ENCODE peak calls at places on chromosomes 1 and 21, in eight cellular contexts. F is IMR-90, H is heart left ventricle, L is omental fat pad, C is BJ, I is breast epithelium, N is uterus, Q is psoas muscle. W is an unnamed sample.

GRCh38 chr21:29657228-29657989 is 282.4 kb downstream of the GRIK1 start:
- DNase-seq in L (no peak), H (no peak), I (no peak), N (no peak), Q (no peak), F (no peak), C (no peak), W (no peak)

GRCh38 chr1:16204634-16205332 is 7.7 kb downstream of the ARHGEF19 start:
- DNase-seq in N (no peak), L (no peak), F (no peak), H (no peak), I (no peak), Q (no peak), C (no peak), W (no peak)

GRCh38 chr1:53545663-53546408 is 86.6 kb downstream of the DMRTB1 start:
- DNase-seq in Q (peak), C (no peak), N (peak), L (peak), I (no peak), H (peak), F (peak), W (peak)

GRCh38 chr1:198359024-198359653 is 181.3 kb downstream of the ATP6V1G3 start:
- DNase-seq in H (no peak), F (peak), I (no peak), L (no peak), Q (no peak), N (no peak), C (no peak), W (no peak)

GRCh38 chr1:156750191-156750931 is 1.1 kb downstream of the HDGF start:
- DNase-seq in I (peak), Q (peak), L (peak), C (no peak), N (peak), H (peak), F (no peak), W (no peak)

GRCh38 chr1:151340870-151341754 is 5.9 kb downstream of the RFX5 start:
- DNase-seq in L (no peak), F (peak), Q (no peak), I (no peak), C (no peak), H (no peak), N (peak), W (no peak)

GRCh38 chr1:48644950-48645605 is 131.6 kb downstream of the BEND5 start:
- DNase-seq in N (no peak), L (no peak), H (no peak), I (no peak), Q (no peak), F (no peak), C (no peak), W (no peak)

GRCh38 chr1:54922921-54923421 is 36.0 kb upstream of the DHCR24 start:
- DNase-seq in C (no peak), L (no peak), Q (peak), F (no peak), H (peak), I (peak), N (no peak), W (no peak)

GRCh38 chr1:44650159-44650831 is 24.0 kb downstream of the TMEM53 start:
- DNase-seq in F (no peak), H (peak), I (no peak), N (no peak), L (no peak), Q (no peak), C (no peak), W (no peak)

GRCh38 chr1:247487057-247487456 is 29.2 kb upstream of the OR2B11 start:
- DNase-seq in Q (no peak), N (no peak), H (no peak), C (no peak), F (peak), I (no peak), L (no peak), W (peak)

GRCh38 chr1:16980473-16981268 is at the start of gene MFAP2:
- DNase-seq in I (no peak), N (peak), Q (peak), F (no peak), H (no peak), C (no peak), L (no peak), W (no peak)

GRCh38 chr21:37849703-37850102 is 66.6 kb downstream of the KCNJ6 start:
- DNase-seq in L (no peak), H (no peak), C (peak), F (peak), I (no peak), N (no peak), Q (no peak), W (no peak)

GRCh38 chr1:159012495-159012894 is 2.8 kb downstream of the IFI16 start:
- DNase-seq in H (no peak), I (no peak), N (no peak), F (peak), C (no peak), L (no peak), Q (no peak), W (no peak)

GRCh38 chr1:43764581-43764980 is 57.2 kb downstream of the ST3GAL3 start:
- DNase-seq in L (no peak), H (peak), Q (peak), I (no peak), C (no peak), F (no peak), N (no peak), W (no peak)

GRCh38 chr1:212012034-212012740 is 23.2 kb downstream of the INTS7 start:
- DNase-seq in F (peak), I (peak), Q (peak), H (peak), N (peak), L (peak), C (no peak), W (no peak)

GRCh38 chr1:35111106-35111505 is 31.9 kb downstream of the ZMYM1 start:
- DNase-seq in Q (no peak), N (no peak), H (no peak), F (peak), C (peak), L (no peak), I (no peak), W (no peak)

GRCh38 chr1:56295949-56296929 is 283.1 kb downstream of the PLPP3 start:
- DNase-seq in N (no peak), Q (no peak), I (no peak), C (no peak), H (no peak), F (no peak), L (no peak), W (no peak)

GRCh38 chr1:247287460-247287859 is 31.6 kb downstream of the VN1R5 start:
- DNase-seq in F (no peak), N (no peak), I (no peak), H (no peak), C (no peak), L (no peak), Q (no peak), W (no peak)

GRCh38 chr1:7404046-7404742 is 366.9 kb upstream of the VAMP3 start:
- DNase-seq in I (peak), C (no peak), N (no peak), Q (no peak), H (no peak), L (no peak), F (no peak), W (no peak)

GRCh38 chr1:33698316-33699035 is 165.4 kb upstream of the HMGB4 start:
- DNase-seq in I (no peak), L (no peak), Q (no peak), F (no peak), C (no peak), H (no peak), N (no peak), W (no peak)

GRCh38 chr1:50972766-50973165 is 2.7 kb downstream of the CDKN2C start:
- DNase-seq in L (no peak), Q (no peak), H (no peak), F (no peak), C (no peak), N (no peak), I (no peak), W (no peak)

GRCh38 chr1:25018878-25019277 is 88.8 kb upstream of the RUNX3 start:
- DNase-seq in Q (no peak), C (no peak), L (no peak), I (no peak), N (no peak), F (no peak), H (no peak), W (no peak)

GRCh38 chr1:205665216-205665757 is 15.0 kb downstream of the SLC45A3 start:
- DNase-seq in F (no peak), L (no peak), H (no peak), C (no peak), N (no peak), I (no peak), Q (no peak), W (no peak)

GRCh38 chr1:153794671-153795324 is 19.6 kb downstream of the SLC27A3 start:
- DNase-seq in N (no peak), L (no peak), H (no peak), Q (peak), I (no peak), C (no peak), F (no peak), W (no peak)

GRCh38 chr1:73623946-73624345 is 574.0 kb downstream of the LRRIQ3 start:
- DNase-seq in H (no peak), N (no peak), C (no peak), L (no peak), I (no peak), F (no peak), Q (no peak), W (no peak)

GRCh38 chr1:110903853-110904500 is 31.0 kb downstream of the CD53 start:
- DNase-seq in F (no peak), L (no peak), C (no peak), H (no peak), Q (no peak), I (no peak), N (no peak), W (no peak)

GRCh38 chr1:2347907-2348306 is 43.4 kb downstream of the MORN1 start:
- DNase-seq in Q (no peak), F (no peak), N (no peak), L (no peak), I (no peak), H (no peak), C (no peak), W (no peak)
- TF ChIP-seq CTCF in Q (no peak), F (no peak), N (no peak), L (no peak), I (no peak), H (no peak), C (no peak), W (no peak)

GRCh38 chr1:94801919-94802546 is 18.1 kb upstream of the SLC44A3 start:
- DNase-seq in I (no peak), H (peak), Q (peak), N (peak), C (peak), L (no peak), F (peak), W (no peak)
- TF ChIP-seq CTCF in I (peak), H (peak), Q (peak), N (peak), C (peak), L (no peak), F (peak), W (no peak)

GRCh38 chr1:1778827-1779675 is 781 bp upstream of the NADK start:
- DNase-seq in F (no peak), C (no peak), I (peak), H (peak), Q (peak), L (peak), N (peak), W (peak)
- TF ChIP-seq CTCF in F (no peak), C (peak), I (no peak), H (no peak), Q (no peak), L (no peak), N (no peak), W (no peak)

DNA sequence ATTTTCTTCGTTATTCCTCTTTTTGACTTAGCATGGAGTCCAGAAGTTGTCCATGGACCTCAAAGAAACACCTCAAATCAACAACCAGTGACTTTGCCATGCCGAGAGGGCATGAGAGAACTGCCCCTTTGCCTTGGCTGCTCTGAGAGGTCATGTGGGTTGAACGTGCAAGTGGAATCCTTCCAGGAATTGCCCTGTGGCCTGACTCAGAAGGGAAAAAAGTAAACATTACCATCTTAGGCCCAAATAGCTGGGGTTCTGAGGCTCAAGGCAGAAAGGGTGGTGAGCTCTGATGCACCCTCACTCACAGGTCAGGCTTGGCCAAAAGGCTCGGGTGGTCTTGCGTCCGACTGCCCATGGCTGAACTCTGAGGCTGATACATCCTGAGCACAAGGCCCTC is 15.1 kb downstream of the STUM start:
- DNase-seq in I (no peak), L (no peak), Q (no peak), N (no peak), C (no peak), F (no peak), H (no peak), W (no peak)
- TF ChIP-seq CTCF in I (no peak), L (no peak), Q (no peak), N (no peak), C (no peak), F (no peak), H (no peak), W (no peak)

W was measured in activated B cell treated with CpG ODN at 0.5 μM for 24 hours.